ENCODE peak calls at places on chromosome 19, in six cellular contexts. One of them, this sample, is unnamed.

GRCh38 chr19:12970070-12970820 is 869 bp downstream of the DAND5 start:
- DNase-seq in activated CD4-positive, alpha-beta T cell treated with anti-CD3 and anti-CD28 coated beads, Interleukin-2, amount 10 ng/mL, durations not matched to agents 7 days and 5 days: no peak
- DNase-seq in NCI-H446 treated with DMSO at 0.1 percent for 48 hours: no peak
- DNase-seq in Caco-2: no peak
- DNase-seq in pons: no peak
- DNase-seq in G401: no peak
- DNase-seq in this sample: no peak

GRCh38 chr19:7575426-7576040 is 20.1 kb upstream of the CAMSAP3 start:
- DNase-seq in activated CD4-positive, alpha-beta T cell treated with anti-CD3 and anti-CD28 coated beads, Interleukin-2, amount 10 ng/mL, durations not matched to agents 7 days and 5 days: no peak
- DNase-seq in NCI-H446 treated with DMSO at 0.1 percent for 48 hours: no peak
- DNase-seq in Caco-2: peak
- DNase-seq in pons: no peak
- DNase-seq in G401: no peak
- DNase-seq in this sample: no peak

GRCh38 chr19:38253788-38254187 is 2.4 kb downstream of the PPP1R14A start:
- DNase-seq in activated CD4-positive, alpha-beta T cell treated with anti-CD3 and anti-CD28 coated beads, Interleukin-2, amount 10 ng/mL, durations not matched to agents 7 days and 5 days: no peak
- DNase-seq in NCI-H446 treated with DMSO at 0.1 percent for 48 hours: no peak
- DNase-seq in Caco-2: no peak
- DNase-seq in pons: no peak
- DNase-seq in G401: no peak
- DNase-seq in this sample: no peak

GRCh38 chr19:21568816-21569496 is 63.6 kb downstream of the ZNF429 start:
- DNase-seq in activated CD4-positive, alpha-beta T cell treated with anti-CD3 and anti-CD28 coated beads, Interleukin-2, amount 10 ng/mL, durations not matched to agents 7 days and 5 days: peak
- DNase-seq in NCI-H446 treated with DMSO at 0.1 percent for 48 hours: no peak
- DNase-seq in Caco-2: no peak
- DNase-seq in pons: peak
- DNase-seq in G401: peak
- DNase-seq in this sample: peak

GRCh38 chr19:44592451-44592890 is 20.9 kb upstream of the IGSF23 start:
- DNase-seq in activated CD4-positive, alpha-beta T cell treated with anti-CD3 and anti-CD28 coated beads, Interleukin-2, amount 10 ng/mL, durations not matched to agents 7 days and 5 days: no peak
- DNase-seq in NCI-H446 treated with DMSO at 0.1 percent for 48 hours: no peak
- DNase-seq in Caco-2: peak
- DNase-seq in pons: no peak
- DNase-seq in G401: no peak
- DNase-seq in this sample: no peak

GRCh38 chr19:32268381-32268780 is 77.0 kb upstream of the ZNF507 start:
- DNase-seq in activated CD4-positive, alpha-beta T cell treated with anti-CD3 and anti-CD28 coated beads, Interleukin-2, amount 10 ng/mL, durations not matched to agents 7 days and 5 days: no peak
- DNase-seq in NCI-H446 treated with DMSO at 0.1 percent for 48 hours: no peak
- DNase-seq in Caco-2: no peak
- DNase-seq in pons: no peak
- DNase-seq in G401: no peak
- DNase-seq in this sample: no peak

GRCh38 chr19:56725829-56726424 is 54.4 kb upstream of the ZNF835 start:
- DNase-seq in activated CD4-positive, alpha-beta T cell treated with anti-CD3 and anti-CD28 coated beads, Interleukin-2, amount 10 ng/mL, durations not matched to agents 7 days and 5 days: no peak
- DNase-seq in NCI-H446 treated with DMSO at 0.1 percent for 48 hours: no peak
- DNase-seq in Caco-2: no peak
- DNase-seq in pons: peak
- DNase-seq in G401: peak
- DNase-seq in this sample: peak

GRCh38 chr19:42176649-42176989 is 40.9 kb downstream of the DEDD2 start:
- DNase-seq in activated CD4-positive, alpha-beta T cell treated with anti-CD3 and anti-CD28 coated beads, Interleukin-2, amount 10 ng/mL, durations not matched to agents 7 days and 5 days: no peak
- DNase-seq in NCI-H446 treated with DMSO at 0.1 percent for 48 hours: no peak
- DNase-seq in Caco-2: no peak
- DNase-seq in pons: no peak
- DNase-seq in G401: no peak
- DNase-seq in this sample: no peak

GRCh38 chr19:42850981-42851717 is 28.4 kb downstream of the PSG1 start:
- DNase-seq in activated CD4-positive, alpha-beta T cell treated with anti-CD3 and anti-CD28 coated beads, Interleukin-2, amount 10 ng/mL, durations not matched to agents 7 days and 5 days: no peak
- DNase-seq in NCI-H446 treated with DMSO at 0.1 percent for 48 hours: no peak
- DNase-seq in Caco-2: peak
- DNase-seq in pons: no peak
- DNase-seq in G401: peak
- DNase-seq in this sample: peak

GRCh38 chr19:934865-935422 is 9.1 kb downstream of the ARID3A start:
- DNase-seq in activated CD4-positive, alpha-beta T cell treated with anti-CD3 and anti-CD28 coated beads, Interleukin-2, amount 10 ng/mL, durations not matched to agents 7 days and 5 days: no peak
- DNase-seq in NCI-H446 treated with DMSO at 0.1 percent for 48 hours: peak
- DNase-seq in Caco-2: no peak
- DNase-seq in pons: peak
- DNase-seq in G401: peak
- DNase-seq in this sample: peak

GRCh38 chr19:56348289-56348877 is 33.7 kb upstream of the ZSCAN5A start:
- DNase-seq in activated CD4-positive, alpha-beta T cell treated with anti-CD3 and anti-CD28 coated beads, Interleukin-2, amount 10 ng/mL, durations not matched to agents 7 days and 5 days: peak
- DNase-seq in NCI-H446 treated with DMSO at 0.1 percent for 48 hours: no peak
- DNase-seq in Caco-2: peak
- DNase-seq in pons: no peak
- DNase-seq in G401: no peak
- DNase-seq in this sample: no peak

GRCh38 chr19:55680339-55681130 is 5.5 kb downstream of the EPN1 start:
- DNase-seq in activated CD4-positive, alpha-beta T cell treated with anti-CD3 and anti-CD28 coated beads, Interleukin-2, amount 10 ng/mL, durations not matched to agents 7 days and 5 days: no peak
- DNase-seq in NCI-H446 treated with DMSO at 0.1 percent for 48 hours: no peak
- DNase-seq in Caco-2: no peak
- DNase-seq in pons: no peak
- DNase-seq in G401: no peak
- DNase-seq in this sample: no peak

GRCh38 chr19:4362871-4363545 is 19.6 kb downstream of the MPND start:
- DNase-seq in activated CD4-positive, alpha-beta T cell treated with anti-CD3 and anti-CD28 coated beads, Interleukin-2, amount 10 ng/mL, durations not matched to agents 7 days and 5 days: no peak
- DNase-seq in NCI-H446 treated with DMSO at 0.1 percent for 48 hours: no peak
- DNase-seq in Caco-2: peak
- DNase-seq in pons: no peak
- DNase-seq in G401: peak
- DNase-seq in this sample: peak

GRCh38 chr19:2087621-2088100 is 8.5 kb downstream of the MOB3A start:
- DNase-seq in activated CD4-positive, alpha-beta T cell treated with anti-CD3 and anti-CD28 coated beads, Interleukin-2, amount 10 ng/mL, durations not matched to agents 7 days and 5 days: peak
- DNase-seq in NCI-H446 treated with DMSO at 0.1 percent for 48 hours: no peak
- DNase-seq in Caco-2: no peak
- DNase-seq in pons: no peak
- DNase-seq in G401: no peak
- DNase-seq in this sample: no peak

GRCh38 chr19:49746206-49746958 is 16.7 kb downstream of the TSKS start:
- DNase-seq in activated CD4-positive, alpha-beta T cell treated with anti-CD3 and anti-CD28 coated beads, Interleukin-2, amount 10 ng/mL, durations not matched to agents 7 days and 5 days: peak
- DNase-seq in NCI-H446 treated with DMSO at 0.1 percent for 48 hours: no peak
- DNase-seq in Caco-2: peak
- DNase-seq in pons: no peak
- DNase-seq in G401: peak
- DNase-seq in this sample: peak

GRCh38 chr19:29662604-29663404 is 2.5 kb upstream of the PLEKHF1 start:
- DNase-seq in activated CD4-positive, alpha-beta T cell treated with anti-CD3 and anti-CD28 coated beads, Interleukin-2, amount 10 ng/mL, durations not matched to agents 7 days and 5 days: no peak
- DNase-seq in NCI-H446 treated with DMSO at 0.1 percent for 48 hours: no peak
- DNase-seq in Caco-2: no peak
- DNase-seq in pons: no peak
- DNase-seq in G401: peak
- DNase-seq in this sample: peak

GRCh38 chr19:40200352-40201099 is 9.3 kb downstream of the MAP3K10 start:
- DNase-seq in activated CD4-positive, alpha-beta T cell treated with anti-CD3 and anti-CD28 coated beads, Interleukin-2, amount 10 ng/mL, durations not matched to agents 7 days and 5 days: no peak
- DNase-seq in NCI-H446 treated with DMSO at 0.1 percent for 48 hours: no peak
- DNase-seq in Caco-2: no peak
- DNase-seq in pons: no peak
- DNase-seq in G401: peak
- DNase-seq in this sample: no peak